ENCODE peak calls at places on chromosomes 3 and 15, in eight cellular contexts. One of them, this sample, is unnamed.

GRCh38 chr3:16600771-16601538 is 4.3 kb downstream of the DAZL start:
- DNase-seq in spleen: peak; percentile 92
- DNase-seq in HCT116: peak; percentile 72
- DNase-seq in progenitor cell of endocrine pancreas: peak; percentile 56
- DNase-seq in endodermal cell: peak; percentile 84
- DNase-seq in dorsolateral prefrontal cortex: peak; percentile 81
- DNase-seq in fibroblast of lung: peak; percentile 70
- DNase-seq in cardiac fibroblast: peak; percentile 93
- DNase-seq in this sample: peak; percentile 64

GRCh38 chr3:78285032-78285728 is 1245.3 kb downstream of the ROBO2 start:
- DNase-seq in spleen: no peak
- DNase-seq in HCT116: no peak
- DNase-seq in progenitor cell of endocrine pancreas: no peak
- DNase-seq in endodermal cell: peak; percentile 48
- DNase-seq in dorsolateral prefrontal cortex: no peak
- DNase-seq in fibroblast of lung: no peak
- DNase-seq in cardiac fibroblast: no peak
- DNase-seq in this sample: no peak

GRCh38 chr3:95438274-95438673 is 1375.4 kb downstream of the NSUN3 start:
- DNase-seq in spleen: no peak
- DNase-seq in HCT116: no peak
- DNase-seq in progenitor cell of endocrine pancreas: no peak
- DNase-seq in endodermal cell: no peak
- DNase-seq in dorsolateral prefrontal cortex: no peak
- DNase-seq in fibroblast of lung: no peak
- DNase-seq in cardiac fibroblast: no peak
- DNase-seq in this sample: no peak

GRCh38 chr3:43742935-43743334 is 52.2 kb downstream of the ABHD5 start:
- DNase-seq in spleen: no peak
- DNase-seq in HCT116: no peak
- DNase-seq in progenitor cell of endocrine pancreas: no peak
- DNase-seq in endodermal cell: peak; percentile 43
- DNase-seq in dorsolateral prefrontal cortex: no peak
- DNase-seq in fibroblast of lung: no peak
- DNase-seq in cardiac fibroblast: peak; percentile 53
- DNase-seq in this sample: no peak

GRCh38 chr15:63612300-63612699 is 15.1 kb downstream of the FBXL22 start:
- DNase-seq in spleen: no peak
- DNase-seq in HCT116: no peak
- DNase-seq in progenitor cell of endocrine pancreas: no peak
- DNase-seq in endodermal cell: no peak
- DNase-seq in dorsolateral prefrontal cortex: peak; percentile 74
- DNase-seq in fibroblast of lung: no peak
- DNase-seq in cardiac fibroblast: no peak
- DNase-seq in this sample: no peak

GRCh38 chr3:38500688-38501417 is 4.7 kb downstream of the EXOG start:
- DNase-seq in spleen: no peak
- DNase-seq in HCT116: no peak
- DNase-seq in progenitor cell of endocrine pancreas: no peak
- DNase-seq in endodermal cell: no peak
- DNase-seq in dorsolateral prefrontal cortex: no peak
- DNase-seq in fibroblast of lung: peak; percentile 19
- DNase-seq in cardiac fibroblast: no peak
- DNase-seq in this sample: no peak

GRCh38 chr3:177145954-177146353 is 51.3 kb downstream of the TBL1XR1 start:
- DNase-seq in spleen: no peak
- DNase-seq in HCT116: no peak
- DNase-seq in progenitor cell of endocrine pancreas: no peak
- DNase-seq in endodermal cell: no peak
- DNase-seq in dorsolateral prefrontal cortex: no peak
- DNase-seq in fibroblast of lung: no peak
- DNase-seq in cardiac fibroblast: no peak
- DNase-seq in this sample: no peak

GRCh38 chr15:69540622-69541021 is 88.0 kb downstream of the RPLP1 start:
- DNase-seq in spleen: no peak
- DNase-seq in HCT116: no peak
- DNase-seq in progenitor cell of endocrine pancreas: no peak
- DNase-seq in endodermal cell: no peak
- DNase-seq in dorsolateral prefrontal cortex: peak; percentile 56
- DNase-seq in fibroblast of lung: no peak
- DNase-seq in cardiac fibroblast: no peak
- DNase-seq in this sample: no peak

GRCh38 chr3:116741462-116741861 is 31.9 kb downstream of the TUSC7 start:
- DNase-seq in spleen: no peak
- DNase-seq in HCT116: no peak
- DNase-seq in progenitor cell of endocrine pancreas: no peak
- DNase-seq in endodermal cell: peak; percentile 63
- DNase-seq in dorsolateral prefrontal cortex: peak; percentile 52
- DNase-seq in fibroblast of lung: no peak
- DNase-seq in cardiac fibroblast: no peak
- DNase-seq in this sample: no peak

GRCh38 chr3:16866447-16867025 is 18.2 kb upstream of the PLCL2 start:
- DNase-seq in spleen: no peak
- DNase-seq in HCT116: no peak
- DNase-seq in progenitor cell of endocrine pancreas: no peak
- DNase-seq in endodermal cell: no peak
- DNase-seq in dorsolateral prefrontal cortex: no peak
- DNase-seq in fibroblast of lung: peak; percentile 57
- DNase-seq in cardiac fibroblast: no peak
- DNase-seq in this sample: no peak

GRCh38 chr3:153190923-153191322 is 28.9 kb downstream of the RAP2B start:
- DNase-seq in spleen: no peak
- DNase-seq in HCT116: no peak
- DNase-seq in progenitor cell of endocrine pancreas: no peak
- DNase-seq in endodermal cell: no peak
- DNase-seq in dorsolateral prefrontal cortex: no peak
- DNase-seq in fibroblast of lung: no peak
- DNase-seq in cardiac fibroblast: no peak
- DNase-seq in this sample: no peak

GRCh38 chr15:51878446-51879386 is 49.3 kb downstream of the TMOD3 start:
- DNase-seq in spleen: no peak
- DNase-seq in HCT116: no peak
- DNase-seq in progenitor cell of endocrine pancreas: no peak
- DNase-seq in endodermal cell: no peak
- DNase-seq in dorsolateral prefrontal cortex: no peak
- DNase-seq in fibroblast of lung: peak; percentile 67
- DNase-seq in cardiac fibroblast: peak; percentile 89
- DNase-seq in this sample: no peak

GRCh38 chr3:151443583-151443982 is 17.3 kb downstream of the IGSF10 start:
- DNase-seq in spleen: no peak
- DNase-seq in HCT116: no peak
- DNase-seq in progenitor cell of endocrine pancreas: peak; percentile 39
- DNase-seq in endodermal cell: peak; percentile 80
- DNase-seq in dorsolateral prefrontal cortex: no peak
- DNase-seq in fibroblast of lung: no peak
- DNase-seq in cardiac fibroblast: no peak
- DNase-seq in this sample: no peak

GRCh38 chr3:79664444-79664843 is 103.4 kb downstream of the ROBO1 start:
- DNase-seq in spleen: no peak
- DNase-seq in HCT116: no peak
- DNase-seq in progenitor cell of endocrine pancreas: no peak
- DNase-seq in endodermal cell: no peak
- DNase-seq in dorsolateral prefrontal cortex: no peak
- DNase-seq in fibroblast of lung: no peak
- DNase-seq in cardiac fibroblast: no peak
- DNase-seq in this sample: no peak

GRCh38 chr15:63448261-63448660 is 56.1 kb upstream of the USP3 start:
- DNase-seq in spleen: no peak
- DNase-seq in HCT116: no peak
- DNase-seq in progenitor cell of endocrine pancreas: no peak
- DNase-seq in endodermal cell: no peak
- DNase-seq in dorsolateral prefrontal cortex: no peak
- DNase-seq in fibroblast of lung: no peak
- DNase-seq in cardiac fibroblast: no peak
- DNase-seq in this sample: no peak

GRCh38 chr3:101868534-101869464 is 19.5 kb downstream of the NFKBIZ start:
- DNase-seq in spleen: no peak
- DNase-seq in HCT116: no peak
- DNase-seq in progenitor cell of endocrine pancreas: no peak
- DNase-seq in endodermal cell: peak; percentile 66
- DNase-seq in dorsolateral prefrontal cortex: no peak
- DNase-seq in fibroblast of lung: peak; percentile 91
- DNase-seq in cardiac fibroblast: peak; percentile 59
- DNase-seq in this sample: no peak

GRCh38 chr3:14805946-14806537 is 12.7 kb upstream of the FGD5 start:
- DNase-seq in spleen: peak; percentile 41
- DNase-seq in HCT116: no peak
- DNase-seq in progenitor cell of endocrine pancreas: no peak
- DNase-seq in endodermal cell: no peak
- DNase-seq in dorsolateral prefrontal cortex: no peak
- DNase-seq in fibroblast of lung: no peak
- DNase-seq in cardiac fibroblast: no peak
- DNase-seq in this sample: no peak

GRCh38 chr3:185693985-185694675 is 108.0 kb downstream of the SENP2 start:
- DNase-seq in spleen: no peak
- DNase-seq in HCT116: no peak
- DNase-seq in progenitor cell of endocrine pancreas: no peak
- DNase-seq in endodermal cell: no peak
- DNase-seq in dorsolateral prefrontal cortex: no peak
- DNase-seq in fibroblast of lung: peak; percentile 57
- DNase-seq in cardiac fibroblast: peak; percentile 60
- DNase-seq in this sample: no peak

GRCh38 chr15:68576253-68577236 is 2.2 kb upstream of the CORO2B start:
- DNase-seq in spleen: no peak
- DNase-seq in HCT116: no peak
- DNase-seq in progenitor cell of endocrine pancreas: no peak
- DNase-seq in endodermal cell: no peak
- DNase-seq in dorsolateral prefrontal cortex: no peak
- DNase-seq in fibroblast of lung: no peak
- DNase-seq in cardiac fibroblast: no peak
- DNase-seq in this sample: no peak

GRCh38 chr15:55618396-55618795 is 30.3 kb upstream of the PYGO1 start:
- DNase-seq in spleen: no peak
- DNase-seq in HCT116: no peak
- DNase-seq in progenitor cell of endocrine pancreas: no peak
- DNase-seq in endodermal cell: no peak
- DNase-seq in dorsolateral prefrontal cortex: no peak
- DNase-seq in fibroblast of lung: no peak
- DNase-seq in cardiac fibroblast: no peak
- DNase-seq in this sample: no peak

GRCh38 chr15:27730878-27731277 is 368.2 kb downstream of the OCA2 start:
- DNase-seq in spleen: no peak
- DNase-seq in HCT116: no peak
- DNase-seq in progenitor cell of endocrine pancreas: no peak
- DNase-seq in endodermal cell: no peak
- DNase-seq in dorsolateral prefrontal cortex: no peak
- DNase-seq in fibroblast of lung: peak; percentile 85
- DNase-seq in cardiac fibroblast: no peak
- DNase-seq in this sample: no peak

DNA sequence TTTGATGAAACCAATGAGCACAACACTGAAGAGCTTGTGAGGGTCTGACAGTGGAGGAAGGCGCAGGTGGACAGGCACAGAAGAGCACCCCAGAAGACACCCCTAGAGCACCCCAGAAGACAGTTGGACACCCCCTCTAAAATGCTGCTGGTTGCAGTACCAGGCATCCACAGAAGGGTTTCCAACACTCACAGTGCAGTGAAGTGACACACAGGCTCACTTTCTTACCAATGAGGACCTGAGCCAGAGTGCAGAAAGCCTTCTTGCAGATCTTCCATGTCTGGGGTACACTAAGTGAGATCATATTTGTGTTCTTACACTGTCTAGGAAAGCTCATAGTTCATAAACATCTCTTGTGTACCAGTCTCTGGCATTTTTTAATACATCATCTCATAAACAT is 27.6 kb downstream of the CCNL1 start:
- DNase-seq in spleen: no peak
- DNase-seq in HCT116: no peak
- DNase-seq in progenitor cell of endocrine pancreas: no peak
- DNase-seq in endodermal cell: no peak
- DNase-seq in dorsolateral prefrontal cortex: no peak
- DNase-seq in fibroblast of lung: no peak
- DNase-seq in cardiac fibroblast: no peak
- DNase-seq in this sample: no peak
- TF ChIP-seq CTCF in spleen: no peak
- TF ChIP-seq CTCF in HCT116: no peak
- TF ChIP-seq CTCF in progenitor cell of endocrine pancreas: no peak
- TF ChIP-seq CTCF in endodermal cell: no peak
- TF ChIP-seq CTCF in dorsolateral prefrontal cortex: no peak
- TF ChIP-seq CTCF in fibroblast of lung: no peak
- TF ChIP-seq CTCF in cardiac fibroblast: no peak
- TF ChIP-seq CTCF in this sample: no peak

GRCh38 chr15:94526071-94526689 is 294.8 kb downstream of the MCTP2 start:
- DNase-seq in spleen: no peak
- DNase-seq in HCT116: peak; percentile 19
- DNase-seq in progenitor cell of endocrine pancreas: no peak
- DNase-seq in endodermal cell: peak; percentile 72
- DNase-seq in dorsolateral prefrontal cortex: no peak
- DNase-seq in fibroblast of lung: no peak
- DNase-seq in cardiac fibroblast: no peak
- DNase-seq in this sample: no peak
- TF ChIP-seq CTCF in spleen: no peak
- TF ChIP-seq CTCF in HCT116: peak; percentile 67
- TF ChIP-seq CTCF in progenitor cell of endocrine pancreas: peak; percentile 62
- TF ChIP-seq CTCF in endodermal cell: peak; percentile 79
- TF ChIP-seq CTCF in dorsolateral prefrontal cortex: no peak
- TF ChIP-seq CTCF in fibroblast of lung: no peak
- TF ChIP-seq CTCF in cardiac fibroblast: peak; percentile 28
- TF ChIP-seq CTCF in this sample: no peak

GRCh38 chr3:4419920-4420319 is 47.1 kb downstream of the SUMF1 start:
- DNase-seq in spleen: no peak
- DNase-seq in HCT116: no peak
- DNase-seq in progenitor cell of endocrine pancreas: no peak
- DNase-seq in endodermal cell: no peak
- DNase-seq in dorsolateral prefrontal cortex: no peak
- DNase-seq in fibroblast of lung: no peak
- DNase-seq in cardiac fibroblast: no peak
- DNase-seq in this sample: no peak
- TF ChIP-seq CTCF in spleen: no peak
- TF ChIP-seq CTCF in HCT116: no peak
- TF ChIP-seq CTCF in progenitor cell of endocrine pancreas: no peak
- TF ChIP-seq CTCF in endodermal cell: peak; percentile 55
- TF ChIP-seq CTCF in dorsolateral prefrontal cortex: no peak
- TF ChIP-seq CTCF in fibroblast of lung: no peak
- TF ChIP-seq CTCF in cardiac fibroblast: no peak
- TF ChIP-seq CTCF in this sample: no peak

GRCh38 chr15:74319138-74319460 is 48.3 kb downstream of the CYP11A1 start:
- DNase-seq in spleen: no peak
- DNase-seq in HCT116: no peak
- DNase-seq in progenitor cell of endocrine pancreas: no peak
- DNase-seq in endodermal cell: no peak
- DNase-seq in dorsolateral prefrontal cortex: no peak
- DNase-seq in fibroblast of lung: no peak
- DNase-seq in cardiac fibroblast: no peak
- DNase-seq in this sample: no peak

GRCh38 chr15:74322558-74323180 is 44.8 kb downstream of the CYP11A1 start:
- DNase-seq in spleen: peak; percentile 89
- DNase-seq in HCT116: peak; percentile 29
- DNase-seq in progenitor cell of endocrine pancreas: peak; percentile 65
- DNase-seq in endodermal cell: peak; percentile 92
- DNase-seq in dorsolateral prefrontal cortex: peak; percentile 80
- DNase-seq in fibroblast of lung: peak; percentile 40
- DNase-seq in cardiac fibroblast: peak; percentile 69
- DNase-seq in this sample: peak; percentile 87

GRCh38 chr15:74318376-74319137 is 48.9 kb downstream of the CYP11A1 start:
- DNase-seq in spleen: no peak
- DNase-seq in HCT116: no peak
- DNase-seq in progenitor cell of endocrine pancreas: no peak
- DNase-seq in endodermal cell: no peak
- DNase-seq in dorsolateral prefrontal cortex: no peak
- DNase-seq in fibroblast of lung: no peak
- DNase-seq in cardiac fibroblast: peak; percentile 56
- DNase-seq in this sample: no peak

GRCh38 chr15:74319596-74320357 is 47.7 kb downstream of the CYP11A1 start:
- DNase-seq in spleen: no peak
- DNase-seq in HCT116: no peak
- DNase-seq in progenitor cell of endocrine pancreas: no peak
- DNase-seq in endodermal cell: peak; percentile 91
- DNase-seq in dorsolateral prefrontal cortex: no peak
- DNase-seq in fibroblast of lung: no peak
- DNase-seq in cardiac fibroblast: no peak
- DNase-seq in this sample: no peak

GRCh38 chr15:74320358-74321247 is 46.8 kb downstream of the CYP11A1 start:
- DNase-seq in spleen: no peak
- DNase-seq in HCT116: peak; percentile 38
- DNase-seq in progenitor cell of endocrine pancreas: no peak
- DNase-seq in endodermal cell: peak; percentile 78
- DNase-seq in dorsolateral prefrontal cortex: peak; percentile 67
- DNase-seq in fibroblast of lung: no peak
- DNase-seq in cardiac fibroblast: peak; percentile 69
- DNase-seq in this sample: peak; percentile 68
- TF ChIP-seq CTCF in spleen: peak; percentile 39
- TF ChIP-seq CTCF in HCT116: peak; percentile 82
- TF ChIP-seq CTCF in progenitor cell of endocrine pancreas: peak; percentile 40
- TF ChIP-seq CTCF in endodermal cell: peak; percentile 64
- TF ChIP-seq CTCF in dorsolateral prefrontal cortex: peak; percentile 65
- TF ChIP-seq CTCF in fibroblast of lung: peak; percentile 70
- TF ChIP-seq CTCF in cardiac fibroblast: peak; percentile 89
- TF ChIP-seq CTCF in this sample: peak; percentile 70